ENCODE peak calls at places on chromosomes 16 and 17, in four cellular contexts. T is HepG2, Z is K562, S is HCT116. U is an unnamed sample. For H3K4me1, the result is how much of the 10 kb centered on the place peaks cover.

GRCh38 chr16:23679986-23680336 is 1.3 kb downstream of the PLK1 start:
- DNase-seq in T (no peak), Z (no peak), S (no peak), U (no peak)

GRCh38 chr16:22293137-22294106 is 3.8 kb upstream of the POLR3E start:
- DNase-seq in T (peak), Z (no peak), S (no peak), U (no peak)

GRCh38 chr17:40373324-40373723 is 8.8 kb upstream of the GJD3 start:
- DNase-seq in T (no peak), Z (no peak), S (no peak), U (no peak)

GRCh38 chr17:40564883-40565744 is at the start of gene CCR7:
- DNase-seq in T (no peak), Z (peak), S (no peak), U (no peak)

GRCh38 chr17:11692688-11693087 is 94.4 kb downstream of the DNAH9 start:
- DNase-seq in T (no peak), Z (no peak), S (no peak), U (no peak)

GRCh38 chr17:43468746-43469544 is 14.8 kb upstream of the DHX8 start:
- DNase-seq in T (peak), Z (no peak), S (peak), U (no peak)

GRCh38 chr16:31138621-31139578 is 3.4 kb upstream of the PRSS8 start:
- DNase-seq in T (peak), Z (no peak), S (peak), U (no peak)

GRCh38 chr17:40287494-40288369 is at the start of gene CDC6:
- DNase-seq in T (peak), Z (peak), S (peak), U (peak)

GRCh38 chr16:67163903-67164558 is 514 bp upstream of the HSF4 start:
- DNase-seq in T (no peak), Z (no peak), S (no peak), U (no peak)

GRCh38 chr17:72984145-72984924 is 108.2 kb downstream of the SLC39A11 start:
- DNase-seq in T (no peak), Z (no peak), S (peak), U (no peak)

GRCh38 chr17:19237389-19238166 is 412 bp downstream of the EPN2 start:
- DNase-seq in T (no peak), Z (peak), S (no peak), U (no peak)

GRCh38 chr17:14198575-14198974 is 38.1 kb downstream of the CDRT15 start:
- DNase-seq in T (no peak), Z (no peak), S (no peak), U (no peak)
- H3K4me1 ChIP-seq in T (under half), Z (under half), S (under half), U (under half)

GRCh38 chr17:70804161-70804560 is 634.8 kb downstream of the KCNJ2 start:
- DNase-seq in T (no peak), Z (no peak), S (no peak), U (no peak)

GRCh38 chr17:70810609-70811008 is 641.3 kb downstream of the KCNJ2 start:
- DNase-seq in T (no peak), Z (no peak), S (no peak), U (no peak)

GRCh38 chr17:70808596-70808995 is 639.3 kb downstream of the KCNJ2 start:
- DNase-seq in T (no peak), Z (no peak), S (peak), U (no peak)
- TF ChIP-seq CTCF in T (peak), Z (no peak), S (peak), U (peak)

GRCh38 chr16:28915181-28915580 is 9.9 kb downstream of the RABEP2 start:
- DNase-seq in T (no peak), Z (no peak), S (no peak), U (peak)
- TF ChIP-seq TCF7L2 in T (no peak), Z (no peak), S (no peak), U (no peak)

GRCh38 chr17:83073389-83074063 is 5.9 kb upstream of the METRNL start:
- DNase-seq in T (no peak), Z (peak), S (peak), U (no peak)
- H3K4me1 ChIP-seq in T (under half), Z (under half), S (under half), U (under half)

DNA sequence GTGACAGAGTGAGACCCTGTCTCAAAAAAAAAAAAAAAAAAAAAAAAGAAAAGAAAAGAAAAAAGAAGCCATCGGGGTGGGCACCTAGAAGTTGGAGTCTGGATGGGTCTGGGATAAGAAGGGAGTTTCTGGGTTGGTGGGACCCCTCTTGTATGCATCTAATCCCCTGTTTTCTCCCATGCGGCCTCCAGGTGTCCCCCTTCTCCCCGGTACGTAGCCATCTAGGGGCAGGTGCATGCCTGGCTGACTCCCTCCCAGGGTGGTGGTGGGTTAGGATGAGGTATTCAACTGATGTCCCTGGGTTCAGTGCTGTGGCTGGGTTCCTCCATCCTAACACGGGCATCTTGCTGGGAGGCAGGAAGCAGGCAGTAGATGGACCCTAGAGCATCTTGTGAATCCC is 13.0 kb downstream of the FMNL1 start:
- DNase-seq in T (peak), Z (peak), S (no peak), U (no peak)
- TF ChIP-seq CTCF in T (peak), Z (peak), S (peak), U (peak)

GRCh38 chr16:48157794-48158193 is 2.0 kb upstream of the ABCC12 start:
- DNase-seq in T (no peak), Z (no peak), S (no peak), U (no peak)

GRCh38 chr16:48157302-48157701 is 1.5 kb upstream of the ABCC12 start:
- DNase-seq in T (no peak), Z (no peak), S (no peak), U (no peak)

GRCh38 chr16:48156790-48157209 is 1.0 kb upstream of the ABCC12 start:
- DNase-seq in T (peak), Z (peak), S (peak), U (no peak)

GRCh38 chr16:48155926-48156789 is at the start of gene ABCC12:
- DNase-seq in T (no peak), Z (no peak), S (no peak), U (no peak)

GRCh38 chr16:48158296-48158695 is 2.5 kb upstream of the ABCC12 start:
- DNase-seq in T (peak), Z (no peak), S (peak), U (no peak)
- TF ChIP-seq TCF7L2 in T (no peak), Z (no peak), S (peak), U (no peak)

DNA sequence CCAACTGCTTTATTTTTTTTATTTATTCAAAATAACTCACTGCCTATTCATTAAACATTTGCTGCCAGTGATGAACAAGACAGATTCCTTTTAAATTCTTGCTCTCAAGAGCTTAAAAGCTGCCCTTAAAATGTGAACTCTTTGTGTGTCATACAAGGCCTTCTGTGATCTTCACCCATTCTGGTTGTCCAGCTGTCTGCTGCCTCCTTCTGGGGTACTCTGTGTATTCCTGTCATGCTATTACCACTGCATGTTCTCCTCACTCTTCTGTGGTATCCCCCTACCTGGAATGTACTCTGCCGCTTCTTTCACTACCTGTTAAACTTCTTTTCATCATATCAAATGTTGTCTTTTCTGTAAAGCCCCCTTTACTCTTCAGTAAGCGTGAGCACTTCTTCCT is 165.8 kb downstream of the CHD9 start:
- DNase-seq in T (peak), Z (peak), S (no peak), U (no peak)
- H3K4me1 ChIP-seq in T (under half), Z (under half), S (under half), U (under half)